ENCODE peak calls at places on chromosomes 3 and 15, in nine cellular contexts. Q is upper lobe of left lung, I is PC-9, R is heart left ventricle, N is fibroblast of lung, L is keratinocyte, V is HFF-Myc, Y is cardiac fibroblast, D is endothelial cell. F is an unnamed sample.

GRCh38 chr15:70535071-70535954 is 228.0 kb downstream of the UACA start:
- DNase-seq in Q (no peak), I (no peak), R (no peak), N (no peak), L (no peak), V (no peak), Y (no peak), D (no peak), F (no peak)

GRCh38 chr3:151580592-151580991 is 119.7 kb upstream of the IGSF10 start:
- DNase-seq in Q (no peak), I (no peak), R (no peak), N (peak), L (no peak), V (peak), Y (peak), D (no peak), F (peak)

GRCh38 chr3:62797129-62797528 is 78.1 kb downstream of the CADPS start:
- DNase-seq in Q (no peak), I (no peak), R (no peak), N (no peak), L (no peak), V (no peak), Y (no peak), D (no peak), F (no peak)

GRCh38 chr3:175518459-175518858 is 659.3 kb downstream of the NAALADL2 start:
- DNase-seq in Q (no peak), I (no peak), R (no peak), N (no peak), L (no peak), V (no peak), Y (no peak), D (no peak), F (no peak)

GRCh38 chr3:113238503-113238902 is 27.1 kb downstream of the BOC start:
- DNase-seq in Q (no peak), I (no peak), R (no peak), N (no peak), L (no peak), V (no peak), Y (no peak), D (no peak), F (no peak)

GRCh38 chr3:58603606-58604005 is 26.4 kb upstream of the FAM107A start:
- DNase-seq in Q (no peak), I (no peak), R (no peak), N (no peak), L (no peak), V (no peak), Y (no peak), D (no peak), F (no peak)

GRCh38 chr3:85427467-85427866 is 468.7 kb downstream of the CADM2 start:
- DNase-seq in Q (no peak), I (no peak), R (no peak), N (no peak), L (no peak), V (no peak), Y (no peak), D (no peak), F (no peak)

GRCh38 chr3:36812240-36812639 is 47.9 kb upstream of the DCLK3 start:
- DNase-seq in Q (no peak), I (peak), R (no peak), N (no peak), L (no peak), V (no peak), Y (no peak), D (no peak), F (no peak)

GRCh38 chr15:29113336-29114276 is 156.0 kb downstream of the NSMCE3 start:
- DNase-seq in Q (no peak), I (no peak), R (no peak), N (no peak), L (no peak), V (no peak), Y (no peak), D (no peak), F (no peak)

GRCh38 chr3:125008766-125009165 is 47.0 kb downstream of the HEG1 start:
- DNase-seq in Q (no peak), I (no peak), R (no peak), N (no peak), L (no peak), V (no peak), Y (no peak), D (no peak), F (no peak)

GRCh38 chr15:89197503-89197971 is 23.8 kb downstream of the RLBP1 start:
- DNase-seq in Q (peak), I (peak), R (no peak), N (no peak), L (no peak), V (no peak), Y (no peak), D (peak), F (no peak)

GRCh38 chr15:64699767-64700388 is 75.5 kb downstream of the RBPMS2 start:
- DNase-seq in Q (peak), I (no peak), R (peak), N (peak), L (no peak), V (no peak), Y (peak), D (peak), F (no peak)

GRCh38 chr15:73809728-73810501 is 56.8 kb upstream of the INSYN1 start:
- DNase-seq in Q (no peak), I (peak), R (peak), N (peak), L (no peak), V (no peak), Y (no peak), D (no peak), F (no peak)

GRCh38 chr15:67968564-67969440 is 85.3 kb upstream of the PIAS1 start:
- DNase-seq in Q (no peak), I (no peak), R (no peak), N (no peak), L (no peak), V (no peak), Y (no peak), D (no peak), F (no peak)

GRCh38 chr3:111521881-111522280 is 20.1 kb upstream of the CD96 start:
- DNase-seq in Q (no peak), I (no peak), R (no peak), N (peak), L (no peak), V (no peak), Y (peak), D (no peak), F (no peak)

GRCh38 chr15:81407679-81408078 is 33.7 kb upstream of the TMC3 start:
- DNase-seq in Q (no peak), I (no peak), R (no peak), N (no peak), L (no peak), V (no peak), Y (no peak), D (no peak), F (no peak)

GRCh38 chr15:81410318-81410753 is 36.3 kb upstream of the TMC3 start:
- DNase-seq in Q (peak), I (peak), R (peak), N (peak), L (peak), V (peak), Y (peak), D (peak), F (peak)

GRCh38 chr15:81411969-81412633 is 38.1 kb upstream of the TMC3 start:
- DNase-seq in Q (no peak), I (no peak), R (no peak), N (no peak), L (no peak), V (no peak), Y (no peak), D (no peak), F (no peak)

GRCh38 chr15:81413851-81414250 is 39.8 kb upstream of the TMC3 start:
- DNase-seq in Q (no peak), I (no peak), R (no peak), N (no peak), L (no peak), V (no peak), Y (no peak), D (no peak), F (no peak)

GRCh38 chr15:81411056-81411455 is 37.0 kb upstream of the TMC3 start:
- DNase-seq in Q (no peak), I (no peak), R (no peak), N (no peak), L (no peak), V (no peak), Y (no peak), D (no peak), F (no peak)
- TF ChIP-seq CTCF in Q (no peak), I (no peak), R (no peak), N (no peak), L (no peak), V (peak), Y (no peak), D (no peak), F (no peak)

GRCh38 chr15:33234019-33234418 is 39.5 kb upstream of the FMN1 start:
- DNase-seq in Q (no peak), I (peak), R (no peak), N (peak), L (no peak), V (no peak), Y (peak), D (peak), F (peak)
- TF ChIP-seq CTCF in Q (no peak), I (peak), R (no peak), N (peak), L (peak), V (peak), Y (peak), D (no peak), F (peak)

GRCh38 chr15:59725172-59725486 is 36.0 kb upstream of the BNIP2 start:
- DNase-seq in Q (no peak), I (no peak), R (no peak), N (no peak), L (no peak), V (no peak), Y (no peak), D (no peak), F (no peak)
- TF ChIP-seq CTCF in Q (peak), I (no peak), R (no peak), N (no peak), L (no peak), V (no peak), Y (no peak), D (no peak), F (no peak)

GRCh38 chr15:95664435-95664834 is 666.1 kb upstream of the NR2F2 start:
- DNase-seq in Q (no peak), I (no peak), R (no peak), N (peak), L (no peak), V (no peak), Y (no peak), D (no peak), F (no peak)
- TF ChIP-seq CTCF in Q (no peak), I (no peak), R (no peak), N (no peak), L (no peak), V (no peak), Y (no peak), D (no peak), F (no peak)

GRCh38 chr3:188528390-188528789 is 374.4 kb downstream of the LPP start:
- DNase-seq in Q (no peak), I (no peak), R (no peak), N (no peak), L (no peak), V (no peak), Y (no peak), D (no peak), F (no peak)

GRCh38 chr3:188523291-188523690 is 369.3 kb downstream of the LPP start:
- DNase-seq in Q (no peak), I (no peak), R (no peak), N (no peak), L (no peak), V (no peak), Y (no peak), D (no peak), F (peak)

GRCh38 chr3:188527389-188527788 is 373.4 kb downstream of the LPP start:
- DNase-seq in Q (no peak), I (no peak), R (no peak), N (no peak), L (no peak), V (no peak), Y (peak), D (no peak), F (no peak)

GRCh38 chr3:188524057-188524456 is 370.1 kb downstream of the LPP start:
- DNase-seq in Q (no peak), I (no peak), R (no peak), N (peak), L (no peak), V (no peak), Y (no peak), D (no peak), F (no peak)

DNA sequence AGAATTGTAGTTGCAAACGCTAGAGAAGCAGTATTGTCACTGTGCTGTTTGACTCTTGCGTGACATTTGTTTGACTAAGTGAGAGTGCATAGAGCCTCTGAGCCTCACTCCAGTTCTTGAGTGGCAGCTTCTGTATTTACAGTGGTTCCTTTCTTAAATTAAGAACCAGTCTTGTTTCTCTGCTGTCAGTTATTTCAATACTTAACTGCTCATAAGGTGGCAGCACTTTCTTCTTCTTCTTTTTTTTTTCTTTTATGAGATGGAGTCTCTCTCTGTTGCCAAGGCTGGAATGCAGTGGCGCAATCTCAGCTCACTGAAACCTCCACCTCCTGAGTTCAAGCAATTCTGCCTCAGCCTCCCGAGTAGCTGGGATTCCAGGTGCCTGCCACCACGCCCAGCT is 372.1 kb downstream of the LPP start:
- DNase-seq in Q (peak), I (peak), R (no peak), N (no peak), L (no peak), V (no peak), Y (peak), D (no peak), F (no peak)
- TF ChIP-seq CTCF in Q (no peak), I (peak), R (no peak), N (no peak), L (no peak), V (no peak), Y (no peak), D (no peak), F (no peak)

GRCh38 chr3:24087469-24087868 is 142.4 kb downstream of the NR1D2 start:
- DNase-seq in Q (no peak), I (no peak), R (no peak), N (no peak), L (no peak), V (no peak), Y (no peak), D (no peak), F (no peak)

GRCh38 chr3:24086597-24087369 is 141.7 kb downstream of the NR1D2 start:
- DNase-seq in Q (peak), I (no peak), R (no peak), N (peak), L (no peak), V (no peak), Y (peak), D (no peak), F (no peak)

GRCh38 chr3:24088782-24089181 is 143.7 kb downstream of the NR1D2 start:
- DNase-seq in Q (no peak), I (no peak), R (no peak), N (peak), L (peak), V (no peak), Y (peak), D (no peak), F (no peak)
- TF ChIP-seq CTCF in Q (no peak), I (peak), R (no peak), N (peak), L (peak), V (peak), Y (peak), D (peak), F (peak)

F was measured in kidney epithelial cell.